ENCODE peak calls at places on chromosomes 6 and 20, in ten cellular contexts. R is choroid plexus epithelial cell; Z is IMR-90; E is CD8-positive, alpha-beta T cell; V is GM12878; T is fibroblast of mammary gland; G is HFF-Myc; L is lower leg skin; A is lower lobe of right lung; B is AG04450. F is an unnamed sample.

GRCh38 chr6:47722178-47722577 is 23.8 kb downstream of the ADGRF4 start:
- DNase-seq in A (no peak), Z (no peak), V (peak), L (no peak), E (no peak), B (no peak), G (no peak), R (no peak), T (no peak), F (no peak)

GRCh38 chr6:300494-301198 is 8.4 kb downstream of the DUSP22 start:
- DNase-seq in G (no peak), A (no peak), Z (no peak), E (peak), T (no peak), R (no peak), V (no peak), B (no peak), L (peak), F (no peak)

GRCh38 chr6:37600287-37600916 is 97.3 kb downstream of the MDGA1 start:
- DNase-seq in R (no peak), B (no peak), V (no peak), E (no peak), T (no peak), G (no peak), L (no peak), Z (no peak), A (no peak), F (no peak)

GRCh38 chr20:52529856-52530255 is 338.3 kb upstream of the ZFP64 start:
- DNase-seq in A (no peak), B (peak), E (no peak), G (peak), L (no peak), Z (peak), V (no peak), T (peak), R (no peak), F (no peak)

GRCh38 chr6:41200296-41200900 is 551 bp downstream of the TREML2 start:
- DNase-seq in V (peak), G (no peak), A (peak), Z (no peak), T (peak), L (no peak), R (peak), E (peak), B (no peak), F (no peak)

GRCh38 chr6:135851442-135852271 is at the start of gene PDE7B:
- DNase-seq in B (peak), V (no peak), T (peak), E (peak), L (peak), R (peak), G (peak), A (peak), Z (peak), F (peak)

GRCh38 chr6:73375216-73375615 is 5.5 kb upstream of the OOEP start:
- DNase-seq in R (no peak), L (no peak), A (no peak), B (no peak), E (no peak), V (no peak), Z (no peak), G (no peak), T (no peak), F (no peak)

GRCh38 chr6:140809694-140810101 is 1323.0 kb upstream of the GJE1 start:
- DNase-seq in Z (no peak), G (no peak), A (no peak), T (no peak), E (no peak), L (no peak), V (peak), B (no peak), R (peak), F (no peak)

GRCh38 chr6:35451354-35452185 is 568 bp upstream of the FANCE start:
- DNase-seq in T (no peak), E (no peak), V (no peak), R (no peak), A (no peak), B (no peak), Z (no peak), G (no peak), L (no peak), F (no peak)

GRCh38 chr6:81326856-81327561 is 425.5 kb downstream of the TENT5A start:
- DNase-seq in A (no peak), G (no peak), R (no peak), B (no peak), E (no peak), V (no peak), Z (peak), L (no peak), T (peak), F (peak)

GRCh38 chr6:107697682-107698081 is 126.4 kb downstream of the SCML4 start:
- DNase-seq in L (no peak), E (no peak), B (no peak), R (peak), T (peak), A (no peak), V (no peak), Z (peak), G (no peak), F (no peak)

GRCh38 chr6:27667651-27668441 is 194.9 kb upstream of the ZNF184 start:
- DNase-seq in E (no peak), R (no peak), L (no peak), A (no peak), Z (no peak), B (no peak), V (no peak), T (peak), G (no peak), F (no peak)

GRCh38 chr6:27668442-27669275 is 195.8 kb upstream of the ZNF184 start:
- DNase-seq in E (no peak), L (no peak), T (peak), V (no peak), R (peak), A (no peak), B (no peak), G (peak), Z (peak), F (peak)

GRCh38 chr6:27669798-27670301 is 196.9 kb upstream of the ZNF184 start:
- DNase-seq in V (no peak), E (no peak), G (no peak), R (no peak), Z (no peak), L (no peak), A (no peak), B (no peak), T (no peak), F (no peak)

GRCh38 chr6:27667016-27667415 is 194.1 kb upstream of the ZNF184 start:
- DNase-seq in E (no peak), A (no peak), G (no peak), R (no peak), Z (no peak), B (no peak), V (no peak), L (no peak), T (no peak), F (no peak)

GRCh38 chr6:27669278-27669797 is 196.4 kb upstream of the ZNF184 start:
- DNase-seq in Z (no peak), L (no peak), E (no peak), B (no peak), R (no peak), T (no peak), A (no peak), V (no peak), G (no peak), F (no peak)
- H3K4me3 ChIP-seq in Z (peak), L (no peak), E (no peak), B (peak), R (peak), T (peak), A (no peak), V (peak), G (peak), F (peak)

GRCh38 chr6:12033770-12034169 is 21.7 kb downstream of the HIVEP1 start:
- DNase-seq in L (no peak), T (peak), E (no peak), V (no peak), A (no peak), G (no peak), B (no peak), R (peak), Z (peak), F (no peak)

GRCh38 chr6:12032783-12033573 is 20.9 kb downstream of the HIVEP1 start:
- DNase-seq in B (no peak), G (no peak), E (no peak), R (no peak), A (no peak), T (no peak), V (no peak), Z (no peak), L (no peak), F (no peak)

GRCh38 chr6:12036766-12037165 is 24.7 kb downstream of the HIVEP1 start:
- DNase-seq in V (no peak), E (no peak), R (no peak), Z (no peak), G (no peak), L (no peak), B (no peak), T (no peak), A (no peak), F (no peak)

GRCh38 chr6:12034349-12034748 is 22.2 kb downstream of the HIVEP1 start:
- DNase-seq in E (no peak), A (no peak), V (no peak), G (no peak), B (no peak), R (no peak), L (no peak), Z (no peak), T (no peak), F (no peak)

GRCh38 chr6:12034831-12035230 is 22.7 kb downstream of the HIVEP1 start:
- DNase-seq in V (no peak), B (no peak), G (no peak), A (no peak), R (peak), L (no peak), E (no peak), Z (no peak), T (no peak), F (no peak)
- TF ChIP-seq CTCF in V (no peak), B (no peak), G (no peak), A (no peak), R (peak), L (no peak), E (no peak), Z (peak), T (no peak), F (no peak)

DNA sequence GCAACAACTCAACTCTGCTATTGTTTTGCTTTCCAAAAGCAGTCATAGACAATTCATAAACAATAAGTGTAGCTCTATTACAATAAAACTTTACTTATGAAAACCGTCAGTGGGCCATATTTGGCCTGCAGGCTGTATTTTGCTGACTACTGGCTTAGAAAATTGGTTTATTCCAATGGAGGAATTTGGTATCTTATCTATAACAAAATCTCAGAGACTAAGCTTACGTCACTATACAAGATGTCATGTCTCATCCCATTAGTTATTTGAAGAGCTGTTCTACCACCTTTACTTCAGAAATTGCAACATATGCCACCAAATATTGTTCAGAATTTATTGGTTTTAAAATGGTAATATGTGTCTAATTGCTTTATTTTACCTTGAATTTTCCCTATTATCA is 436.9 kb downstream of the HTR1B start:
- DNase-seq in T (no peak), B (no peak), R (no peak), V (no peak), L (no peak), G (no peak), E (no peak), Z (no peak), A (no peak), F (no peak)
- H3K4me3 ChIP-seq in T (no peak), B (no peak), R (no peak), V (no peak), L (no peak), G (no peak), E (no peak), Z (no peak), A (no peak), F (no peak)

GRCh38 chr20:50152394-50153152 is 950 bp downstream of the PEDS1 start:
- DNase-seq in B (no peak), V (no peak), R (no peak), Z (no peak), T (no peak), A (no peak), G (no peak), L (no peak), E (no peak), F (no peak)
- TF ChIP-seq CTCF in B (no peak), V (peak), R (peak), Z (no peak), T (no peak), A (peak), G (no peak), L (no peak), E (no peak), F (no peak)

GRCh38 chr6:163943647-163944395 is 529.3 kb downstream of the QKI start:
- DNase-seq in Z (peak), A (no peak), R (peak), E (no peak), T (peak), L (peak), G (no peak), B (no peak), V (no peak), F (no peak)

GRCh38 chr6:163940705-163941470 is 526.4 kb downstream of the QKI start:
- DNase-seq in V (no peak), G (no peak), B (no peak), T (peak), R (no peak), A (no peak), E (no peak), L (no peak), Z (no peak), F (no peak)

GRCh38 chr6:163941471-163941980 is 527.0 kb downstream of the QKI start:
- DNase-seq in Z (no peak), B (no peak), G (no peak), V (no peak), T (no peak), E (no peak), R (no peak), A (no peak), L (peak), F (no peak)

GRCh38 chr6:163944897-163945296 is 530.4 kb downstream of the QKI start:
- DNase-seq in G (no peak), V (no peak), Z (no peak), R (no peak), E (no peak), A (no peak), L (peak), T (no peak), B (no peak), F (no peak)

DNA sequence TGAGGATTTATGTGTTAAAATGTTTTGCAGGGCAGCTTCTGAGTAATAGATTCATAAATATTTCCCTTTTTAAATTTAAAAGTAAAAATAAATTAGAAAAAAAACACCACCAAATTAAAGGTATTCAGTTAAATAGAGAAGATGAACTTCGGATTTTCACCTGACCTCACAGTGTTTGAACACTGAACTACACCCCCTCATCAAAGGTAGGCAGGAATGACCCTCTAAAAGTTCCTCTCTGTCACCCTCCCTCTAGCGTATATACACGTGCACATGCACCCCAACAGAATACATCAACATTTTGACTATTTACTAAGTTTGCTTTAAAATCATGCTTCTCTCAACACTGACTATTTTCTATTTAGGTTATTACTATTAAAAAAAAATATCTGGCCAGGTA is 528.3 kb downstream of the QKI start:
- DNase-seq in G (no peak), L (no peak), R (no peak), A (no peak), Z (no peak), B (no peak), E (no peak), T (no peak), V (no peak), F (no peak)
- H3K4me3 ChIP-seq in G (no peak), L (no peak), R (no peak), A (no peak), Z (no peak), B (no peak), E (no peak), T (no peak), V (no peak), F (no peak)

GRCh38 chr20:20454367-20454766 is 86.5 kb downstream of the INSM1 start:
- DNase-seq in A (no peak), T (no peak), Z (no peak), V (no peak), G (no peak), E (no peak), R (no peak), L (no peak), B (no peak), F (no peak)
- TF ChIP-seq CTCF in A (no peak), T (no peak), Z (no peak), V (no peak), G (no peak), E (no peak), R (no peak), L (no peak), B (no peak), F (no peak)

GRCh38 chr20:61252601-61253263 is 671 bp downstream of the CDH4 start:
- DNase-seq in R (peak), A (no peak), Z (peak), L (no peak), T (no peak), B (no peak), V (no peak), E (no peak), G (no peak), F (no peak)
- H3K4me3 ChIP-seq in R (peak), A (peak), Z (peak), L (no peak), T (peak), B (peak), V (no peak), E (no peak), G (peak), F (peak)

GRCh38 chr6:116115781-116116180 is 10.2 kb downstream of the COL10A1 start:
- DNase-seq in V (no peak), B (no peak), E (no peak), T (peak), Z (no peak), A (no peak), G (no peak), R (peak), L (no peak), F (no peak)
- TF ChIP-seq CTCF in V (peak), B (peak), E (no peak), T (peak), Z (peak), A (peak), G (no peak), R (peak), L (no peak), F (no peak)

F was measured in AG04449.